ENCODE peak calls at places on chromosomes 7 and 10, in eight cellular contexts. One of them, this sample, is unnamed.

GRCh38 chr7:130292682-130293257 is at the start of gene CPA4:
- DNase-seq in retinal pigment epithelial cell: peak; percentile 75
- DNase-seq in right lobe of liver: no peak
- DNase-seq in heart left ventricle: peak; percentile 26
- DNase-seq in mammary epithelial cell: peak; percentile 98
- DNase-seq in lower lobe of right lung: no peak
- DNase-seq in pancreas: no peak
- DNase-seq in GM06990: no peak
- DNase-seq in this sample: no peak

GRCh38 chr10:132204781-132205473 is 18.2 kb downstream of the DPYSL4 start:
- DNase-seq in heart left ventricle: no peak
- DNase-seq in pancreas: no peak
- DNase-seq in retinal pigment epithelial cell: no peak
- DNase-seq in GM06990: no peak
- DNase-seq in right lobe of liver: no peak
- DNase-seq in mammary epithelial cell: no peak
- DNase-seq in lower lobe of right lung: peak; percentile 41
- DNase-seq in this sample: no peak

GRCh38 chr10:46020871-46021553 is 9.4 kb downstream of the NCOA4 start:
- DNase-seq in retinal pigment epithelial cell: peak; percentile 58
- DNase-seq in mammary epithelial cell: peak; percentile 83
- DNase-seq in lower lobe of right lung: no peak
- DNase-seq in GM06990: no peak
- DNase-seq in pancreas: no peak
- DNase-seq in heart left ventricle: no peak
- DNase-seq in right lobe of liver: no peak
- DNase-seq in this sample: no peak

GRCh38 chr7:117656806-117657205 is 177.0 kb downstream of the CFTR start:
- DNase-seq in right lobe of liver: no peak
- DNase-seq in lower lobe of right lung: no peak
- DNase-seq in GM06990: no peak
- DNase-seq in retinal pigment epithelial cell: no peak
- DNase-seq in heart left ventricle: no peak
- DNase-seq in mammary epithelial cell: no peak
- DNase-seq in pancreas: no peak
- DNase-seq in this sample: no peak

GRCh38 chr10:69994262-69994661 is 58.4 kb upstream of the MACROH2A2 start:
- DNase-seq in right lobe of liver: peak; percentile 51
- DNase-seq in GM06990: no peak
- DNase-seq in pancreas: peak; percentile 38
- DNase-seq in lower lobe of right lung: no peak
- DNase-seq in heart left ventricle: peak; percentile 42
- DNase-seq in retinal pigment epithelial cell: no peak
- DNase-seq in mammary epithelial cell: peak; percentile 49
- DNase-seq in this sample: peak; percentile 22

GRCh38 chr10:69752491-69752890 is 49.2 kb upstream of the COL13A1 start:
- DNase-seq in mammary epithelial cell: no peak
- DNase-seq in lower lobe of right lung: no peak
- DNase-seq in heart left ventricle: no peak
- DNase-seq in right lobe of liver: no peak
- DNase-seq in GM06990: no peak
- DNase-seq in pancreas: no peak
- DNase-seq in retinal pigment epithelial cell: no peak
- DNase-seq in this sample: no peak

GRCh38 chr10:31762306-31762705 is 166.3 kb downstream of the ARHGAP12 start:
- DNase-seq in heart left ventricle: no peak
- DNase-seq in mammary epithelial cell: no peak
- DNase-seq in pancreas: no peak
- DNase-seq in retinal pigment epithelial cell: no peak
- DNase-seq in right lobe of liver: no peak
- DNase-seq in GM06990: no peak
- DNase-seq in lower lobe of right lung: no peak
- DNase-seq in this sample: no peak

GRCh38 chr7:18846765-18847215 is 270.6 kb downstream of the TWIST1 start:
- DNase-seq in retinal pigment epithelial cell: no peak
- DNase-seq in heart left ventricle: no peak
- DNase-seq in GM06990: no peak
- DNase-seq in pancreas: no peak
- DNase-seq in right lobe of liver: no peak
- DNase-seq in mammary epithelial cell: no peak
- DNase-seq in lower lobe of right lung: no peak
- DNase-seq in this sample: no peak

GRCh38 chr10:122263971-122264370 is 7.1 kb upstream of the BTBD16 start:
- DNase-seq in heart left ventricle: no peak
- DNase-seq in mammary epithelial cell: peak; percentile 59
- DNase-seq in lower lobe of right lung: no peak
- DNase-seq in retinal pigment epithelial cell: peak; percentile 32
- DNase-seq in pancreas: no peak
- DNase-seq in right lobe of liver: no peak
- DNase-seq in GM06990: no peak
- DNase-seq in this sample: no peak

GRCh38 chr7:157668221-157668883 is 331.5 kb downstream of the DNAJB6 start:
- DNase-seq in retinal pigment epithelial cell: no peak
- DNase-seq in heart left ventricle: no peak
- DNase-seq in lower lobe of right lung: no peak
- DNase-seq in pancreas: no peak
- DNase-seq in GM06990: no peak
- DNase-seq in right lobe of liver: no peak
- DNase-seq in mammary epithelial cell: no peak
- DNase-seq in this sample: no peak

GRCh38 chr7:151671514-151671913 is 151.8 kb upstream of the RHEB start:
- DNase-seq in pancreas: no peak
- DNase-seq in right lobe of liver: peak; percentile 89
- DNase-seq in heart left ventricle: no peak
- DNase-seq in retinal pigment epithelial cell: peak; percentile 57
- DNase-seq in mammary epithelial cell: peak; percentile 81
- DNase-seq in GM06990: no peak
- DNase-seq in lower lobe of right lung: no peak
- DNase-seq in this sample: no peak

GRCh38 chr10:133258066-133258817 is 18.4 kb downstream of the ADAM8 start:
- DNase-seq in heart left ventricle: no peak
- DNase-seq in pancreas: peak; percentile 72
- DNase-seq in right lobe of liver: no peak
- DNase-seq in retinal pigment epithelial cell: no peak
- DNase-seq in lower lobe of right lung: peak; percentile 82
- DNase-seq in GM06990: peak; percentile 63
- DNase-seq in mammary epithelial cell: peak; percentile 71
- DNase-seq in this sample: no peak

GRCh38 chr7:148515728-148516715 is 74.5 kb upstream of the C7orf33 start:
- DNase-seq in right lobe of liver: no peak
- DNase-seq in GM06990: no peak
- DNase-seq in retinal pigment epithelial cell: no peak
- DNase-seq in mammary epithelial cell: peak; percentile 28
- DNase-seq in pancreas: no peak
- DNase-seq in heart left ventricle: no peak
- DNase-seq in lower lobe of right lung: no peak
- DNase-seq in this sample: no peak

GRCh38 chr10:73888514-73888913 is 14.2 kb upstream of the CAMK2G start:
- DNase-seq in GM06990: no peak
- DNase-seq in heart left ventricle: no peak
- DNase-seq in right lobe of liver: no peak
- DNase-seq in mammary epithelial cell: peak; percentile 88
- DNase-seq in pancreas: peak; percentile 25
- DNase-seq in lower lobe of right lung: no peak
- DNase-seq in retinal pigment epithelial cell: no peak
- DNase-seq in this sample: no peak

GRCh38 chr10:118106426-118106825 is 59.7 kb upstream of the RAB11FIP2 start:
- DNase-seq in pancreas: peak; percentile 21
- DNase-seq in mammary epithelial cell: peak; percentile 1
- DNase-seq in right lobe of liver: no peak
- DNase-seq in retinal pigment epithelial cell: peak; percentile 9
- DNase-seq in heart left ventricle: peak; percentile 8
- DNase-seq in lower lobe of right lung: no peak
- DNase-seq in GM06990: no peak
- DNase-seq in this sample: peak; percentile 9

DNA sequence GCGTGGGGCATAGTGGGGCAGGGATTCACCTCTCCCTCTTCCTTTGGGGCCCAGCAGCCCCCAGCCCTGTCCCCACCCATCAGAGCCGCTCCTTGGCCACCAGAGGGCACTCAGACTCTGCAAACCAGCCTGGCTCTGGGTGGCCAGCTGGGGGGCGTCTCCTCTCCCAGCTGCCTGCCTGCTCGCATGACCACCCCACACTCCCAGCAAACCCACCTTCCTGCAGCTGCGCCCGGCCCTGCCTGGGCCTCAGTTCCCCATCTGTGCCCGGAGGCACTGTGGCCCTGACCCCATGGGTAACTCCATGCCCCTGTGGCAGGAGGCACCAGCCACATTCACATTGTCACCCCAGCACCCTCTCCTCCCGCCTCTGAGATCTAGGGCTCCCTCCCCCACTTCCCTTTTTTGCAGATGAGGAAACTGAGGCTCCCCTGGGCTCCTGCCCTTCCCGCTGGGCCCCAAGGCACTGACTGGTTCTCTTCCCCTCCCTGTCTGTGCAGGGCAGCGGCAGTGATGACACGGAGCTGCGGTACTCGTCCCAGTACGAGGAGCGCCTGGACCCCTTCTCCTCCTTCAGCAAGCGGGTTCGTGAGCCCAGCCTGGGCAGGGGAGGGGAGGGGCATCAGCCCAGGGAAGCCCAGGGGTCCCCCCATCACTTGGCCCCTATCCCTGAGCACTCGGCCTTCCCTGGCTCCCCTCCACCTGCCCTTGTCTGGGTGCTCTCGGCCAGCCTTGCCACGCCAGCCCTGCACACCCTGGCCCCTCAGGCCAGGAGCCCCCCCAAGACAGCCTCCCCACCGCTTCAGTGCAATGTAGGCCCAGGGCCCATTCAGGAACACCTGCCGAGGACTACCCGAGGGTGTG is 6.9 kb upstream of the SH2B2 start:
- DNase-seq in right lobe of liver: no peak
- DNase-seq in mammary epithelial cell: peak; percentile 15
- DNase-seq in GM06990: peak; percentile 79
- DNase-seq in heart left ventricle: peak; percentile 47
- DNase-seq in retinal pigment epithelial cell: no peak
- DNase-seq in pancreas: no peak
- DNase-seq in lower lobe of right lung: no peak
- DNase-seq in this sample: peak; percentile 86
- TF ChIP-seq CTCF in right lobe of liver: peak; percentile 68
- TF ChIP-seq CTCF in mammary epithelial cell: peak; percentile 91
- TF ChIP-seq CTCF in GM06990: peak; percentile 93
- TF ChIP-seq CTCF in heart left ventricle: peak; percentile 79
- TF ChIP-seq CTCF in retinal pigment epithelial cell: peak; percentile 84
- TF ChIP-seq CTCF in pancreas: peak; percentile 32
- TF ChIP-seq CTCF in lower lobe of right lung: peak; percentile 82
- TF ChIP-seq CTCF in this sample: peak; percentile 95

GRCh38 chr10:35707642-35708425 is 65.7 kb upstream of the FZD8 start:
- DNase-seq in mammary epithelial cell: no peak
- DNase-seq in retinal pigment epithelial cell: no peak
- DNase-seq in pancreas: no peak
- DNase-seq in GM06990: no peak
- DNase-seq in right lobe of liver: no peak
- DNase-seq in heart left ventricle: no peak
- DNase-seq in lower lobe of right lung: no peak
- DNase-seq in this sample: no peak

GRCh38 chr10:35700490-35700887 is 58.4 kb upstream of the FZD8 start:
- DNase-seq in heart left ventricle: no peak
- DNase-seq in mammary epithelial cell: no peak
- DNase-seq in right lobe of liver: no peak
- DNase-seq in GM06990: no peak
- DNase-seq in retinal pigment epithelial cell: no peak
- DNase-seq in lower lobe of right lung: no peak
- DNase-seq in pancreas: no peak
- DNase-seq in this sample: no peak

GRCh38 chr10:35706959-35707358 is 64.9 kb upstream of the FZD8 start:
- DNase-seq in pancreas: no peak
- DNase-seq in retinal pigment epithelial cell: no peak
- DNase-seq in mammary epithelial cell: no peak
- DNase-seq in heart left ventricle: no peak
- DNase-seq in GM06990: no peak
- DNase-seq in right lobe of liver: no peak
- DNase-seq in lower lobe of right lung: no peak
- DNase-seq in this sample: no peak

GRCh38 chr10:35699862-35700489 is 57.9 kb upstream of the FZD8 start:
- DNase-seq in retinal pigment epithelial cell: no peak
- DNase-seq in pancreas: no peak
- DNase-seq in right lobe of liver: no peak
- DNase-seq in lower lobe of right lung: no peak
- DNase-seq in heart left ventricle: no peak
- DNase-seq in GM06990: no peak
- DNase-seq in mammary epithelial cell: no peak
- DNase-seq in this sample: no peak

GRCh38 chr10:35705671-35706070 is 63.6 kb upstream of the FZD8 start:
- DNase-seq in GM06990: no peak
- DNase-seq in mammary epithelial cell: peak; percentile 3
- DNase-seq in pancreas: no peak
- DNase-seq in heart left ventricle: no peak
- DNase-seq in right lobe of liver: no peak
- DNase-seq in retinal pigment epithelial cell: no peak
- DNase-seq in lower lobe of right lung: no peak
- DNase-seq in this sample: no peak
- TF ChIP-seq CTCF in GM06990: no peak
- TF ChIP-seq CTCF in mammary epithelial cell: no peak
- TF ChIP-seq CTCF in pancreas: no peak
- TF ChIP-seq CTCF in heart left ventricle: no peak
- TF ChIP-seq CTCF in right lobe of liver: no peak
- TF ChIP-seq CTCF in retinal pigment epithelial cell: no peak
- TF ChIP-seq CTCF in lower lobe of right lung: no peak
- TF ChIP-seq CTCF in this sample: no peak

DNA sequence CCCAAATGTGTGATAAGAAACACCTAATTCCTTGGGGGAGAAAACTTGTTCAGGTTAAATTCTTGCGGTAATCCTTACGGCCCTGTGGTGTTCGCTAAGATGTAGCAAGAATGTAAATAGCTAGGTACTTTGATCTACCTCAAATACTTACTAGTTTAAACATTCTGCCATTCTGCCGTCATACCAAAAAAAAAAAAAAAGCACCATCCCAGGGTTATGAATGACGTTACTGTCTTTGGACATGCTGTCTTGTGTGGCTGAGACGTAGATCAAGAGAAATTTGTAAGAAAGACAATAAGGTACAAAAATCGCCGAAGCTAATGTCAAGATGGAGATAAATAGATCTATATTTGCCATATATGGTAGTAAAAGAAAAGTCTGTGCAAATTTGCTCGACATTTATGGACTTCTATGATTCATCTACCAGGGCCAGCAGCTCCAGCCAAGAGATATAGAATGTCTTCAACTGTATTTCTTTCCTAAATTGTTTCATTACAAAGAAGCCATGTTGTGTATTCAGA is 195.6 kb downstream of the CUX1 start:
- DNase-seq in right lobe of liver: no peak
- DNase-seq in mammary epithelial cell: no peak
- DNase-seq in retinal pigment epithelial cell: peak; percentile 21
- DNase-seq in lower lobe of right lung: no peak
- DNase-seq in GM06990: no peak
- DNase-seq in heart left ventricle: no peak
- DNase-seq in pancreas: no peak
- DNase-seq in this sample: no peak
- TF ChIP-seq CTCF in right lobe of liver: no peak
- TF ChIP-seq CTCF in mammary epithelial cell: no peak
- TF ChIP-seq CTCF in retinal pigment epithelial cell: no peak
- TF ChIP-seq CTCF in lower lobe of right lung: no peak
- TF ChIP-seq CTCF in GM06990: no peak
- TF ChIP-seq CTCF in heart left ventricle: no peak
- TF ChIP-seq CTCF in pancreas: no peak
- TF ChIP-seq CTCF in this sample: no peak

DNA sequence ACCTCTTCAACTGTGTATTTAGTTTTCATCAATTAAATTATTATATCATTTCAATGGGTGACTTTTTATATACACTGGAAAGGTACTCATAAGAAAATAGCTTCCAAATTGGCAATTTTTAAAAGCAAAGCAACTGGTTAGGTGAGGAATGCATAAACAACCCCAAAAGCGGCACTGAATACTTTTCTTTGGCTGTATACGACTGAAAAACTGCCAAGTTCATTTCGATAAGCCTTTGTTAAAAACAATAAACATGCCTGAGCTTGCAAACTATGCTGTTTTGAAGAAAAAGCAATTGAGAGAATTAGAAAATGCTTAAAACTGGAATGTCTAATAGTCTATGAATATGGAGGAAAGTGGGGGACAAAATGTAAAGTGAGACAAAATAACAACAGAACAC is 2.9 kb downstream of the SLC16A12 start:
- DNase-seq in heart left ventricle: no peak
- DNase-seq in mammary epithelial cell: no peak
- DNase-seq in lower lobe of right lung: no peak
- DNase-seq in right lobe of liver: no peak
- DNase-seq in pancreas: no peak
- DNase-seq in GM06990: no peak
- DNase-seq in retinal pigment epithelial cell: no peak
- DNase-seq in this sample: no peak
- TF ChIP-seq CTCF in heart left ventricle: no peak
- TF ChIP-seq CTCF in mammary epithelial cell: no peak
- TF ChIP-seq CTCF in lower lobe of right lung: no peak
- TF ChIP-seq CTCF in right lobe of liver: no peak
- TF ChIP-seq CTCF in pancreas: no peak
- TF ChIP-seq CTCF in GM06990: no peak
- TF ChIP-seq CTCF in retinal pigment epithelial cell: no peak
- TF ChIP-seq CTCF in this sample: no peak

This sample was measured in GM10248.